ENCODE peak calls at places on chromosomes 16 and 17, in seven cellular contexts. C is neuronal stem cell; W is CD8-positive, alpha-beta memory T cell; I is neural progenitor cell; M is GM23248; F is upper lobe of right lung; O is dorsolateral prefrontal cortex. Z is an unnamed sample. For H3K27me3, the result is how much of the 10 kb centered on the place peaks cover.

GRCh38 chr16:1775006-1775845 is 2.3 kb upstream of the MRPS34 start:
- DNase-seq in C (no peak), W (no peak), I (no peak), M (no peak), F (no peak), O (no peak), Z (no peak)

GRCh38 chr17:1055751-1056645 is 59.1 kb downstream of the TIMM22 start:
- DNase-seq in C (peak), W (peak), I (peak), M (peak), F (no peak), O (peak), Z (peak)

GRCh38 chr16:9003763-9004162 is 40.1 kb upstream of the USP7 start:
- DNase-seq in C (no peak), W (no peak), I (no peak), M (no peak), F (no peak), O (no peak), Z (no peak)

GRCh38 chr16:49022351-49022963 is 259.2 kb downstream of the CBLN1 start:
- DNase-seq in C (no peak), W (no peak), I (no peak), M (no peak), F (no peak), O (no peak), Z (no peak)

GRCh38 chr17:74052993-74053744 is 150.3 kb upstream of the RPL38 start:
- DNase-seq in C (no peak), W (no peak), I (no peak), M (no peak), F (no peak), O (no peak), Z (peak)

GRCh38 chr16:12672986-12673385 is 130.7 kb downstream of the CPPED1 start:
- DNase-seq in C (no peak), W (no peak), I (no peak), M (no peak), F (no peak), O (no peak), Z (no peak)

GRCh38 chr17:7745748-7746470 is 28.4 kb downstream of the DNAH2 start:
- DNase-seq in C (no peak), W (no peak), I (no peak), M (peak), F (peak), O (no peak), Z (no peak)

GRCh38 chr16:70700101-70701020 is 14.5 kb upstream of the MTSS2 start:
- DNase-seq in C (no peak), W (no peak), I (no peak), M (no peak), F (no peak), O (peak), Z (no peak)

GRCh38 chr16:89922884-89923639 is at the start of gene TUBB3:
- DNase-seq in C (peak), W (no peak), I (peak), M (peak), F (peak), O (peak), Z (peak)

GRCh38 chr17:68428498-68429172 is 28.7 kb downstream of the WIPI1 start:
- DNase-seq in C (no peak), W (no peak), I (no peak), M (no peak), F (no peak), O (no peak), Z (no peak)

GRCh38 chr17:54177606-54178308 is 355.0 kb downstream of the KIF2B start:
- DNase-seq in C (no peak), W (no peak), I (no peak), M (no peak), F (no peak), O (no peak), Z (no peak)

GRCh38 chr16:65111306-65111705 is 10.6 kb downstream of the CDH11 start:
- DNase-seq in C (no peak), W (no peak), I (no peak), M (no peak), F (no peak), O (no peak), Z (no peak)

GRCh38 chr16:2329532-2329931 is 11.0 kb downstream of the ABCA3 start:
- DNase-seq in C (no peak), W (no peak), I (no peak), M (no peak), F (peak), O (no peak), Z (no peak)

GRCh38 chr16:3490911-3491629 is 4.2 kb downstream of the C16orf90 start:
- DNase-seq in C (no peak), W (no peak), I (no peak), M (no peak), F (no peak), O (no peak), Z (peak)

GRCh38 chr17:63881935-63882601 is at the start of gene GH2:
- DNase-seq in C (peak), W (peak), I (peak), M (peak), F (no peak), O (no peak), Z (peak)

GRCh38 chr16:88772871-88773811 is 11.9 kb downstream of the PIEZO1 start:
- DNase-seq in C (no peak), W (no peak), I (peak), M (peak), F (no peak), O (peak), Z (no peak)

GRCh38 chr16:14364386-14365199 is 265.5 kb downstream of the PARN start:
- DNase-seq in C (no peak), W (no peak), I (peak), M (peak), F (peak), O (no peak), Z (peak)

GRCh38 chr17:2436516-2436915 is 35.7 kb upstream of the MNT start:
- DNase-seq in C (no peak), W (no peak), I (no peak), M (no peak), F (no peak), O (no peak), Z (no peak)

GRCh38 chr17:50269477-50270429 is 4.5 kb upstream of the TMEM92 start:
- DNase-seq in C (peak), W (peak), I (peak), M (peak), F (peak), O (peak), Z (peak)

GRCh38 chr17:40516581-40517285 is 15.3 kb upstream of the TNS4 start:
- DNase-seq in C (no peak), W (peak), I (no peak), M (peak), F (peak), O (no peak), Z (no peak)

GRCh38 chr17:72590382-72590781 is 469.6 kb downstream of the SOX9 start:
- DNase-seq in C (no peak), W (no peak), I (no peak), M (peak), F (no peak), O (no peak), Z (no peak)

GRCh38 chr16:28623172-28623711 is 13.4 kb upstream of the SULT1A1 start:
- DNase-seq in C (no peak), W (peak), I (no peak), M (peak), F (peak), O (peak), Z (peak)

GRCh38 chr16:60304078-60304477 is 1570.0 kb upstream of the GOT2 start:
- DNase-seq in C (no peak), W (no peak), I (no peak), M (no peak), F (no peak), O (no peak), Z (no peak)

GRCh38 chr16:13793788-13794461 is 126.0 kb upstream of the ERCC4 start:
- DNase-seq in C (no peak), W (no peak), I (no peak), M (no peak), F (no peak), O (peak), Z (no peak)

GRCh38 chr16:10988164-10988803 is 43.9 kb downstream of the CLEC16A start:
- DNase-seq in C (no peak), W (no peak), I (peak), M (peak), F (no peak), O (no peak), Z (peak)

GRCh38 chr17:74981979-74982662 is 5.3 kb upstream of the CDR2L start:
- DNase-seq in C (peak), W (peak), I (peak), M (peak), F (peak), O (peak), Z (peak)

GRCh38 chr17:11986939-11987329 is 10.3 kb downstream of the ZNF18 start:
- DNase-seq in C (peak), W (no peak), I (peak), M (peak), F (no peak), O (no peak), Z (peak)

GRCh38 chr16:62913333-62913732 is 877.1 kb upstream of the CDH8 start:
- DNase-seq in C (no peak), W (no peak), I (no peak), M (no peak), F (no peak), O (no peak), Z (no peak)

GRCh38 chr17:41452276-41452675 is 11.5 kb upstream of the KRT38 start:
- DNase-seq in C (no peak), W (no peak), I (no peak), M (no peak), F (no peak), O (no peak), Z (no peak)

GRCh38 chr16:23691483-23692189 is 12.9 kb downstream of the PLK1 start:
- DNase-seq in C (no peak), W (no peak), I (no peak), M (peak), F (no peak), O (no peak), Z (no peak)

GRCh38 chr16:10219742-10220141 is 37.5 kb upstream of the GRIN2A start:
- DNase-seq in C (no peak), W (no peak), I (no peak), M (no peak), F (no peak), O (no peak), Z (no peak)

GRCh38 chr16:86450691-86451090 is 59.6 kb upstream of the FOXF1 start:
- DNase-seq in C (no peak), W (no peak), I (no peak), M (no peak), F (no peak), O (no peak), Z (no peak)

GRCh38 chr17:77735051-77735340 is 223.5 kb upstream of the TNRC6C start:
- DNase-seq in C (no peak), W (no peak), I (no peak), M (no peak), F (no peak), O (no peak), Z (no peak)

GRCh38 chr17:39737761-39738567 is at the start of gene GRB7:
- DNase-seq in C (no peak), W (no peak), I (peak), M (no peak), F (peak), O (no peak), Z (peak)

GRCh38 chr16:88301886-88302285 is 80.9 kb upstream of the ZNF469 start:
- DNase-seq in C (no peak), W (no peak), I (no peak), M (no peak), F (no peak), O (no peak), Z (no peak)

GRCh38 chr17:81406117-81406953 is 11.1 kb downstream of the BAHCC1 start:
- DNase-seq in C (no peak), W (no peak), I (no peak), M (no peak), F (no peak), O (no peak), Z (no peak)

GRCh38 chr16:84081446-84081989 is 35.2 kb downstream of the MBTPS1 start:
- DNase-seq in C (no peak), W (no peak), I (no peak), M (no peak), F (no peak), O (no peak), Z (no peak)

GRCh38 chr17:36652716-36653115 is 51.3 kb downstream of the MRM1 start:
- DNase-seq in C (no peak), W (no peak), I (no peak), M (no peak), F (no peak), O (no peak), Z (no peak)

GRCh38 chr16:84648595-84649510 is 542 bp downstream of the KLHL36 start:
- DNase-seq in C (no peak), W (peak), I (peak), M (peak), F (peak), O (no peak), Z (peak)

DNA sequence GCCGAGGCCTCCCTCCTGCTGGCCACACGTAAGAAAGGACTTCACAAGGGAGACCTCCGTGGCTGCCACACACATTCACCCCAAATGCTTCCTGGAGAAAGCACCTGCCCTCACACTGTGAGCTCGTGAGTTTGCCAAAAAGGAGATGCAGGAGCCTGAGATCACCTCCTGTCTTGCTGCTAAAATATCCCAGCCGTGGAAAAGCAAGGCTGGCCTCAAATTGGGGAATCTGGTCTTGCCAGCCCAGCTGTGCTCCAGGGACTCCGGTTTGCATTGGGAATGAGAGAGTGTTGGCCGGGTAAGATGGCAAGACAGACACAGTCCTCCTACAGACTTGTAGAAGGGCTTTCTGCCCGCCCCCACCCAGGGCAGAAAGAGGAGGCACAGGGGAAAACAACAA is 13.8 kb downstream of the RBFOX3 start:
- DNase-seq in C (no peak), W (no peak), I (no peak), M (no peak), F (no peak), O (no peak), Z (no peak)
- H3K27me3 ChIP-seq in C (under half), W (under half), I (under half), M (under half), F (half or more), O (under half), Z (under half)

GRCh38 chr17:48513097-48513496 is 17.7 kb downstream of the HOXB1 start:
- DNase-seq in C (no peak), W (no peak), I (no peak), M (no peak), F (no peak), O (no peak), Z (no peak)
- H3K27me3 ChIP-seq in C (under half), W (under half), I (half or more), M (under half), F (under half), O (half or more), Z (under half)

GRCh38 chr16:58493756-58494431 is 6.0 kb upstream of the NDRG4 start:
- DNase-seq in C (no peak), W (no peak), I (no peak), M (no peak), F (peak), O (no peak), Z (no peak)
- H3K27me3 ChIP-seq in C (under half), W (under half), I (under half), M (under half), F (under half), O (under half), Z (under half)

GRCh38 chr17:34584805-34585416 is 5.5 kb downstream of the TMEM132E start:
- DNase-seq in C (no peak), W (no peak), I (peak), M (peak), F (no peak), O (no peak), Z (peak)

GRCh38 chr17:34588266-34588665 is 8.9 kb downstream of the TMEM132E start:
- DNase-seq in C (no peak), W (no peak), I (no peak), M (no peak), F (no peak), O (no peak), Z (no peak)

GRCh38 chr17:34586346-34586846 is 7.0 kb downstream of the TMEM132E start:
- DNase-seq in C (no peak), W (no peak), I (no peak), M (no peak), F (no peak), O (no peak), Z (no peak)

GRCh38 chr17:34589120-34589965 is 10.0 kb downstream of the TMEM132E start:
- DNase-seq in C (no peak), W (no peak), I (no peak), M (no peak), F (no peak), O (no peak), Z (no peak)
- H3K27me3 ChIP-seq in C (under half), W (under half), I (half or more), M (under half), F (under half), O (under half), Z (under half)

GRCh38 chr17:48219605-48220004 is 112.0 kb downstream of the SNX11 start:
- DNase-seq in C (no peak), W (no peak), I (peak), M (no peak), F (no peak), O (no peak), Z (peak)
- H3K27me3 ChIP-seq in C (under half), W (under half), I (half or more), M (under half), F (under half), O (under half), Z (under half)

DNA sequence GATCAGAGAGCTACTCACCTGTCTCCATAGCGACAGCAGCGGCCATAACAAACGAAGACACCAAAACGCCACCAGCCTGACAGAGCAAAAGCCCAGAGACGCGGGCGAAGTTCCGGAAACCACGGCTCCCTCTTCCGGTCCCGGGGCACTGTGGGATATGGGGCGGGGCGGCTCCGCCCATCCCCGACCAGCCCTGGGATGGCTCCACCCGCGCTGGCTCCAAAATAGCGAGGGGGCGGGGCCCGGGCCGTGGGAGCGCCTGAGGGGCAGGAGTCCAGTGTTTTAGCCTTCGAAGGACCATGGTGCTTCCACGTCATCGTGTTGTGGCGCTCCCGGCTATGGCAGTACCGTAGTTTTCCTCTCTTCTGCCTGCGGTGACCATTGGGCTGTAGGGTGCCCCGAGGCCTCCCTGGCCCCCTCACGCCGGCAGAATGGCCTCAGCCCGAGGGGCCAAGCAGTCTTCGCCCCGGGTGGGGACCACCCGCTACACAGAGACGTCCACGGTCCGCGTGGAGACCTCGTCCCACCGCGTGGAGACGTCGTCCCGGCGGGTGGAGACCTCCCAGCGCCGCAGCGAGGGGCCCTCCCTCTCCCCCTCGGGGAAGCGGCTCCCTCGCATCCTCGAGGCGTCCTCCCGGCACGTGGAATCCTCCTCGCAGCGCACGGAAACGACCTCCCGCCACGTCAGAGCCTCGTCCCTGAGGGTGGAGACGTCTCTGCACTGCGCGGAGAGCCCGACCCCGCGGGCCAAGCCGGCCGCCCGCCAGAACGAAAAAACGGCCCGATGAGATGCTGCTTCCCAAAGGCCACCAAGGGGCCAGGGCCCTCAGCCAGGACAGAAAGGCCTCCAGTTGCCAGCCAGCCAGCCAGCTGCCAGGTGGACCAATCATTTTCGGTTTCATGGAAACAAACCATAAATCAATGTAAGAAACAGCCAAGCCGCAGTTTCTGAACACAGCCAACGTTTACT is at the start of the genes C17orf100 and MED31:
- DNase-seq in C (peak), W (peak), I (peak), M (peak), F (peak), O (peak), Z (peak)
- H3K27me3 ChIP-seq in C (under half), W (under half), I (under half), M (under half), F (under half), O (under half), Z (under half)

Z was measured in H7.